ENCODE peak calls at places on chromosomes 5 and 9, in six cellular contexts. A is AG09309; H is CD4-positive, alpha-beta T cell; K is endothelial cell of umbilical vein; T is HL-60; O is neural progenitor cell. M is an unnamed sample.

GRCh38 chr5:179114756-179115155 is 54.6 kb downstream of the ZNF354C start:
- DNase-seq in A (no peak), H (no peak), K (no peak), T (no peak), O (no peak), M (no peak)

GRCh38 chr5:138972836-138973235 is 97.7 kb upstream of the LRRTM2 start:
- DNase-seq in A (no peak), H (no peak), K (no peak), T (no peak), O (peak; percentile 28), M (no peak)

GRCh38 chr9:113042884-113043657 is 13.5 kb downstream of the ZFP37 start:
- DNase-seq in A (no peak), H (no peak), K (no peak), T (no peak), O (no peak), M (no peak)

GRCh38 chr5:50653946-50654345 is 12.5 kb upstream of the PARP8 start:
- DNase-seq in A (no peak), H (no peak), K (no peak), T (peak; percentile 85), O (no peak), M (no peak)

GRCh38 chr5:61933787-61934626 is 372.0 kb upstream of the KIF2A start:
- DNase-seq in A (no peak), H (no peak), K (peak; percentile 55), T (no peak), O (peak; percentile 77), M (peak; percentile 75)

GRCh38 chr5:78060421-78060820 is 234.1 kb downstream of the AP3B1 start:
- DNase-seq in A (no peak), H (no peak), K (peak; percentile 8), T (no peak), O (no peak), M (no peak)

GRCh38 chr5:132055808-132056609 is 4.4 kb upstream of the IL3 start:
- DNase-seq in A (no peak), H (peak; percentile 43), K (no peak), T (no peak), O (no peak), M (no peak)

GRCh38 chr5:135609981-135610380 is 31.2 kb upstream of the CXCL14 start:
- DNase-seq in A (no peak), H (no peak), K (no peak), T (no peak), O (no peak), M (no peak)

GRCh38 chr9:109471994-109472393 is 26.1 kb downstream of the PTPN3 start:
- DNase-seq in A (no peak), H (no peak), K (no peak), T (no peak), O (no peak), M (no peak)

GRCh38 chr9:83219154-83219923 is 156.4 kb upstream of the RASEF start:
- DNase-seq in A (no peak), H (no peak), K (peak; percentile 84), T (peak; percentile 35), O (peak; percentile 88), M (peak; percentile 78)

GRCh38 chr5:74310386-74310785 is 330.1 kb downstream of the ENC1 start:
- DNase-seq in A (no peak), H (no peak), K (no peak), T (no peak), O (no peak), M (no peak)

GRCh38 chr5:16467363-16468219 is 2.0 kb upstream of the ZNF622 start:
- DNase-seq in A (no peak), H (no peak), K (peak; percentile 2), T (no peak), O (no peak), M (no peak)

GRCh38 chr9:106753155-106753671 is 109.8 kb upstream of the ZNF462 start:
- DNase-seq in A (no peak), H (no peak), K (no peak), T (no peak), O (no peak), M (no peak)

GRCh38 chr5:17302590-17302989 is 85.2 kb downstream of the BASP1 start:
- DNase-seq in A (no peak), H (no peak), K (no peak), T (no peak), O (no peak), M (no peak)

GRCh38 chr5:76074487-76074886 is 8.7 kb upstream of the SV2C start:
- DNase-seq in A (no peak), H (no peak), K (peak; percentile 6), T (no peak), O (peak; percentile 70), M (no peak)

GRCh38 chr5:150636391-150637244 is 3.8 kb upstream of the SYNPO start:
- DNase-seq in A (no peak), H (no peak), K (peak; percentile 84), T (no peak), O (no peak), M (no peak)

GRCh38 chr5:76487784-76488183 is 84.7 kb downstream of the IQGAP2 start:
- DNase-seq in A (no peak), H (no peak), K (no peak), T (no peak), O (no peak), M (no peak)

GRCh38 chr5:32160228-32160627 is 13.9 kb downstream of the GOLPH3 start:
- DNase-seq in A (no peak), H (no peak), K (no peak), T (no peak), O (no peak), M (no peak)

GRCh38 chr5:108531367-108532211 is 149.7 kb upstream of the FBXL17 start:
- DNase-seq in A (no peak), H (no peak), K (no peak), T (no peak), O (no peak), M (no peak)

GRCh38 chr5:10219068-10219467 is 30.6 kb downstream of the ATPSCKMT start:
- DNase-seq in A (no peak), H (no peak), K (no peak), T (no peak), O (no peak), M (no peak)

GRCh38 chr9:127658431-127658830 is 46.4 kb downstream of the STXBP1 start:
- DNase-seq in A (no peak), H (no peak), K (no peak), T (no peak), O (no peak), M (no peak)

GRCh38 chr9:4137755-4138154 is 162.1 kb downstream of the GLIS3 start:
- DNase-seq in A (peak; percentile 51), H (no peak), K (peak; percentile 30), T (no peak), O (no peak), M (no peak)

GRCh38 chr9:120808931-120809330 is 15.7 kb upstream of the FBXW2 start:
- DNase-seq in A (no peak), H (no peak), K (no peak), T (no peak), O (no peak), M (no peak)

GRCh38 chr5:98517967-98518366 is 255.5 kb upstream of the RGMB start:
- DNase-seq in A (no peak), H (no peak), K (no peak), T (no peak), O (no peak), M (no peak)

GRCh38 chr9:133760713-133761290 is 22.6 kb upstream of the SARDH start:
- DNase-seq in A (no peak), H (no peak), K (no peak), T (no peak), O (no peak), M (peak; percentile 8)

DNA sequence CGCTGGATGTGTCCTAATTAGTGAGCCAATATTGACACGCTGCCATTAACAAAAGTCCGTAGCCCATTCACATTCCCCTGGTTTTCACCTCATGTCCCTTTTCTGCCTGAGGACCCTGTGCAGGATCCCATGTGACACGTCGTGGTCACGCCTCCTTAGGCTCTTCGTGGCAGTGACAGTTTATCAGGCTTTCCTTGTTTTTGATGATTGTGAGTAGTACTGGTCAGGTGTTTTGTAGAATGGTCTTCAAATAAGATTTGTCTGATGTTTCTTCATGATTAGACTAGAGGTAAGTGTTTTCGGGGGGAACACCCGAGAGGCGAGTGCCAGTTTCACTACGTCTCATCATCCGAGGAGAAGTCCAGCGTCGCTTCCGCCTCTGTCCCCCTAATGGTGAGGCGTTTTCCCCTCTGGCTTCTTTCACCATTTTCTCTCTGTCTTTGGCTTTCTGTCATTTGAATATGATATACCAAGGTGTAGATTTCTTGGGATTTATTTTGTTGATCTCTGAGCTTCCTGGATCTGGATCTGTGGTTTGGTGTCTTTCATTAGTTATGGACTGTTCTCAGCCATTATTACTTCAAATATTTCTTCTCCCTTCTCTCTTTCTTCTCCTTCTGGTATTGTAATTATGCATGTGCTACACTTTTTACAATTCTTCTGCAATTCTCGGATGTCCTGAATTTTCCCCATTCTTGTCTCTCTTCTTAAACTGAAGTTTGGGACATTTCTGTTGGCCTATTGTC is 57.3 kb downstream of the TRIP13 start:
- DNase-seq in A (no peak), H (no peak), K (no peak), T (no peak), O (no peak), M (no peak)
- TF ChIP-seq CTCF in A (no peak), H (no peak), K (no peak), T (no peak), O (no peak), M (no peak)

GRCh38 chr5:79235578-79236363 is at the start of gene JMY:
- DNase-seq in A (no peak), H (peak; percentile 87), K (peak; percentile 81), T (peak; percentile 23), O (peak; percentile 94), M (peak; percentile 82)
- TF ChIP-seq CTCF in A (no peak), H (no peak), K (peak; percentile 22), T (no peak), O (no peak), M (no peak)

GRCh38 chr5:57179262-57179960 is 5.6 kb downstream of the GPBP1 start:
- DNase-seq in A (no peak), H (no peak), K (no peak), T (no peak), O (no peak), M (no peak)

GRCh38 chr5:57185301-57185700 is 11.4 kb downstream of the GPBP1 start:
- DNase-seq in A (no peak), H (no peak), K (no peak), T (no peak), O (no peak), M (no peak)

GRCh38 chr5:57186194-57186593 is 12.3 kb downstream of the GPBP1 start:
- DNase-seq in A (no peak), H (no peak), K (no peak), T (no peak), O (no peak), M (no peak)

GRCh38 chr5:57181151-57181550 is 7.3 kb downstream of the GPBP1 start:
- DNase-seq in A (no peak), H (peak; percentile 16), K (no peak), T (no peak), O (no peak), M (no peak)

DNA sequence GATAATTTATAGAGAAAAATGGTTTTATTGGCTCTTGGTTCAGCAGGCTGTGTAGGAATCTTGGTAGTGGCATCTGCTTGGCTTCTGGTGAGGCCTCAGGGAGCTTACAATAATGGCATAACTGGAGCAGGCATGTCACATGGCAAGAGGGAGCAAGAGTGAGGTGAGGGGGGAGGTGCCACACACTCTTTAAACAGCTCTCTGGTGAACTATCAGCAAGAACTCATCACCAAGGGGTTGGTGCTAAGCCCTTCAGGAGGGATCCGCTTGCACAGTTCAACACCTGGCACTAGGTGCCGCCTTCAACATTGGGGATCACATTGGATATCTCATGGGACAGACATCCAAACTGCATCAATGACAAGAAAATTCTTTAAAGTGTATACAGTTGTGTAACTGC is 10.5 kb downstream of the GPBP1 start:
- DNase-seq in A (no peak), H (no peak), K (no peak), T (no peak), O (no peak), M (no peak)
- TF ChIP-seq CTCF in A (no peak), H (no peak), K (no peak), T (no peak), O (no peak), M (no peak)

GRCh38 chr9:132458432-132458831 is 48.4 kb downstream of the CFAP77 start:
- DNase-seq in A (no peak), H (no peak), K (no peak), T (no peak), O (no peak), M (no peak)
- TF ChIP-seq CTCF in A (no peak), H (no peak), K (no peak), T (no peak), O (peak; percentile 20), M (no peak)